ENCODE peak calls at places on chromosomes 3 and 15, in four cellular contexts. One of them, this sample, is unnamed.

GRCh38 chr3:29064085-29064484 is 216.8 kb upstream of the RBMS3 start:
- DNase-seq in neural progenitor cell: peak
- DNase-seq in thoracic aorta: no peak
- DNase-seq in CD4-positive, alpha-beta T cell: no peak
- DNase-seq in this sample: no peak

GRCh38 chr15:101307897-101308603 is 13.0 kb upstream of the SNRPA1 start:
- DNase-seq in neural progenitor cell: no peak
- DNase-seq in thoracic aorta: no peak
- DNase-seq in CD4-positive, alpha-beta T cell: peak
- DNase-seq in this sample: no peak

GRCh38 chr3:82354181-82354696 is 592.8 kb upstream of the GBE1 start:
- DNase-seq in neural progenitor cell: no peak
- DNase-seq in thoracic aorta: no peak
- DNase-seq in CD4-positive, alpha-beta T cell: no peak
- DNase-seq in this sample: no peak

GRCh38 chr3:45546636-45547201 is 47.8 kb upstream of the LIMD1 start:
- DNase-seq in neural progenitor cell: peak
- DNase-seq in thoracic aorta: no peak
- DNase-seq in CD4-positive, alpha-beta T cell: no peak
- DNase-seq in this sample: no peak

GRCh38 chr3:5304789-5305680 is 117.5 kb downstream of the EDEM1 start:
- DNase-seq in neural progenitor cell: peak
- DNase-seq in thoracic aorta: no peak
- DNase-seq in CD4-positive, alpha-beta T cell: no peak
- DNase-seq in this sample: no peak

GRCh38 chr15:71357357-71357756 is 242.1 kb downstream of the THSD4 start:
- DNase-seq in neural progenitor cell: peak
- DNase-seq in thoracic aorta: no peak
- DNase-seq in CD4-positive, alpha-beta T cell: no peak
- DNase-seq in this sample: no peak

GRCh38 chr3:111668912-111669488 is 73.9 kb upstream of the ZBED2 start:
- DNase-seq in neural progenitor cell: peak
- DNase-seq in thoracic aorta: no peak
- DNase-seq in CD4-positive, alpha-beta T cell: no peak
- DNase-seq in this sample: no peak

GRCh38 chr15:100330629-100331215 is 11.1 kb downstream of the ADAMTS17 start:
- DNase-seq in neural progenitor cell: no peak
- DNase-seq in thoracic aorta: no peak
- DNase-seq in CD4-positive, alpha-beta T cell: peak
- DNase-seq in this sample: no peak

GRCh38 chr15:51799174-51799907 is 30.1 kb upstream of the TMOD3 start:
- DNase-seq in neural progenitor cell: no peak
- DNase-seq in thoracic aorta: no peak
- DNase-seq in CD4-positive, alpha-beta T cell: no peak
- DNase-seq in this sample: no peak

GRCh38 chr3:159787794-159788205 is 200.8 kb upstream of the IL12A start:
- DNase-seq in neural progenitor cell: no peak
- DNase-seq in thoracic aorta: no peak
- DNase-seq in CD4-positive, alpha-beta T cell: no peak
- DNase-seq in this sample: no peak

GRCh38 chr3:71721721-71722157 is 3.5 kb downstream of the EIF4E3 start:
- DNase-seq in neural progenitor cell: no peak
- DNase-seq in thoracic aorta: no peak
- DNase-seq in CD4-positive, alpha-beta T cell: peak
- DNase-seq in this sample: no peak

GRCh38 chr3:8474991-8475390 is 26.6 kb upstream of the LMCD1 start:
- DNase-seq in neural progenitor cell: no peak
- DNase-seq in thoracic aorta: no peak
- DNase-seq in CD4-positive, alpha-beta T cell: no peak
- DNase-seq in this sample: no peak

GRCh38 chr15:100731259-100732156 is 129.1 kb downstream of the ASB7 start:
- DNase-seq in neural progenitor cell: no peak
- DNase-seq in thoracic aorta: no peak
- DNase-seq in CD4-positive, alpha-beta T cell: no peak
- DNase-seq in this sample: no peak

GRCh38 chr15:70491641-70492040 is 271.7 kb downstream of the UACA start:
- DNase-seq in neural progenitor cell: no peak
- DNase-seq in thoracic aorta: no peak
- DNase-seq in CD4-positive, alpha-beta T cell: no peak
- DNase-seq in this sample: no peak

DNA sequence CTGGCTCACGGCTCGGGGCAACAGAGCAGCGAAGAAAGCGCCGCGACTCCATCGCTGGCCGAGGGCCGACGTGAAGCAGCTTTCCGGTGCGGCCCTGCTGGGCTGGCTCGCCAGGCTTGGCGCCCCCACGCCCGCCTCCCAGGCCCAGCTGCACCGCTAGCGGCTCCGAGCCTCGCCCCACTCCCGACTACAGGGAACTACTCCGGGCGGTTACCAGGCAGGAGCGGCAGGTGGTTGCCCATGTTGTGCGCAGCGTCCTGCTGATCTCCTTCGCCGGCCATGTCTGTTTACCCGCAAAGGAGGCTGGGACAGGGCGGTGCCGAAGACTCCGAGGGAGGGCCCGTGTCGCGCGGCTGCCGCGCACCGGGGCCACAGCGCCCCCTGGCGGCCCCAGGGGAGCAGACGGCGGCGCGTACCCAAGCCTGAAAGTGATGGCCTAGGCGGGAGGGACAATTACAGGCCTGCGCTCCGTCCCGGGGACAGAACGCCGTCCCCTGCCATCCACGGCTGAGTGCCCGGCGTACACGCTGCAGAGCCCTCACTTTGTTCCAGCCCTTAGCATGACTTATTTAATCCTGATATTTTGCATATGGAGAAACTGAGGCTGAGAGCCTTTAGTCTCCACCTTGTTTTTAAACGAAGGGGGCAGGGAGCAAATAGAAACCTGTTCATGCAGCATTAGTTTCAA is at the start of gene CRBN:
- DNase-seq in neural progenitor cell: peak
- DNase-seq in thoracic aorta: peak
- DNase-seq in CD4-positive, alpha-beta T cell: peak
- DNase-seq in this sample: peak
- TF ChIP-seq CTCF in neural progenitor cell: peak
- TF ChIP-seq CTCF in thoracic aorta: peak
- TF ChIP-seq CTCF in CD4-positive, alpha-beta T cell: peak
- TF ChIP-seq CTCF in this sample: peak

GRCh38 chr3:25566358-25566920 is 98.3 kb downstream of the TOP2B start:
- DNase-seq in neural progenitor cell: peak
- DNase-seq in thoracic aorta: no peak
- DNase-seq in CD4-positive, alpha-beta T cell: no peak
- DNase-seq in this sample: no peak
- TF ChIP-seq CTCF in neural progenitor cell: peak
- TF ChIP-seq CTCF in thoracic aorta: no peak
- TF ChIP-seq CTCF in CD4-positive, alpha-beta T cell: no peak
- TF ChIP-seq CTCF in this sample: no peak

GRCh38 chr3:126983653-126984390 is 907 bp downstream of the PLXNA1 start:
- DNase-seq in neural progenitor cell: peak
- DNase-seq in thoracic aorta: no peak
- DNase-seq in CD4-positive, alpha-beta T cell: peak
- DNase-seq in this sample: no peak

GRCh38 chr3:126982125-126982521 is 792 bp upstream of the PLXNA1 start:
- DNase-seq in neural progenitor cell: no peak
- DNase-seq in thoracic aorta: no peak
- DNase-seq in CD4-positive, alpha-beta T cell: peak
- DNase-seq in this sample: no peak

GRCh38 chr3:126984391-126985142 is 1.7 kb downstream of the PLXNA1 start:
- DNase-seq in neural progenitor cell: no peak
- DNase-seq in thoracic aorta: no peak
- DNase-seq in CD4-positive, alpha-beta T cell: no peak
- DNase-seq in this sample: no peak

GRCh38 chr3:126982522-126983175 is at the start of gene PLXNA1:
- DNase-seq in neural progenitor cell: peak
- DNase-seq in thoracic aorta: peak
- DNase-seq in CD4-positive, alpha-beta T cell: peak
- DNase-seq in this sample: peak

GRCh38 chr3:126983276-126983652 is 349 bp downstream of the PLXNA1 start:
- DNase-seq in neural progenitor cell: no peak
- DNase-seq in thoracic aorta: no peak
- DNase-seq in CD4-positive, alpha-beta T cell: no peak
- DNase-seq in this sample: no peak
- TF ChIP-seq CTCF in neural progenitor cell: no peak
- TF ChIP-seq CTCF in thoracic aorta: no peak
- TF ChIP-seq CTCF in CD4-positive, alpha-beta T cell: no peak
- TF ChIP-seq CTCF in this sample: no peak

GRCh38 chr3:10286596-10287295 is 6.0 kb downstream of the GHRL start:
- DNase-seq in neural progenitor cell: peak
- DNase-seq in thoracic aorta: peak
- DNase-seq in CD4-positive, alpha-beta T cell: no peak
- DNase-seq in this sample: peak
- TF ChIP-seq CTCF in neural progenitor cell: no peak
- TF ChIP-seq CTCF in thoracic aorta: peak
- TF ChIP-seq CTCF in CD4-positive, alpha-beta T cell: peak
- TF ChIP-seq CTCF in this sample: peak

DNA sequence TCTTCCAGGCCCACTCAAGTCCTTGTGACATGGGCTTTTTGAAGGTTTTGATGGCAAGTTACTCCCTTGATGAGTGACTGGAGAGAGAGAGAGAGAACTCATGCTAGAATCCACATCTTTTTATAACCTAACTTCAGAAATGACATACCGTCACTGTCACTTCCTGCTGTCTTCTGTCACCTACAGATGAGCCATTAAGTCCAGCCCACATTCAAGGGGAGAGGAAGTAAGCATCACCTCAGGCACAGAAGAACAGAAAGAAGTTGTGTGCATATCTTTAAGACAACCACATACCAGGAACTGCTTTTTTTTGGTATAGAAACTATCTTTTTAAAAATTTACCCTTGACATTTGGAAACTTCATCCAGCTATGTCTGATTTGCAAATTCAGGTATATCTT is 16.6 kb upstream of the TXNRD3 start:
- DNase-seq in neural progenitor cell: no peak
- DNase-seq in thoracic aorta: no peak
- DNase-seq in CD4-positive, alpha-beta T cell: no peak
- DNase-seq in this sample: no peak
- TF ChIP-seq CTCF in neural progenitor cell: no peak
- TF ChIP-seq CTCF in thoracic aorta: no peak
- TF ChIP-seq CTCF in CD4-positive, alpha-beta T cell: no peak
- TF ChIP-seq CTCF in this sample: no peak

GRCh38 chr3:128993461-128994172 is at the start of gene CFAP92:
- DNase-seq in neural progenitor cell: peak
- DNase-seq in thoracic aorta: peak
- DNase-seq in CD4-positive, alpha-beta T cell: peak
- DNase-seq in this sample: peak
- TF ChIP-seq CTCF in neural progenitor cell: no peak
- TF ChIP-seq CTCF in thoracic aorta: no peak
- TF ChIP-seq CTCF in CD4-positive, alpha-beta T cell: no peak
- TF ChIP-seq CTCF in this sample: no peak

DNA sequence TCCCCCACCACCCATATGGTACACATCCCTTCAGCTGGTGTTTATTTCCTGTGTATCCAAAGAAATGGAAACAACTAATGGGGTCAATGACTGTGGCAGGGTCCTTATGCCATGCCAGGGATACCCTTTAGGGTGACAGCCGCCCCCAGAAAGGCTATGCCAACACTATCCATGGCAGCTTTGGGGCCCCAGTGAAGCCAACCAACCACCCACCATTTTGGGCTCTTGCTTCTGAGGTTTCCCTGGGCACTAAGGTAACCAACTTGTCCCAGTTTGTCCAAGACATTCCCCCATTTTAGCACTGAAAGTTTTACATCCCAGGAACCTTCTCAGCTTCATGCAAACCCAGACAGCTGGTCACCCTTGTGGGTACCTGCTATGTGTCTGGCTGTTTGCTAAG is 233.1 kb downstream of the VPS13C start:
- DNase-seq in neural progenitor cell: no peak
- DNase-seq in thoracic aorta: no peak
- DNase-seq in CD4-positive, alpha-beta T cell: no peak
- DNase-seq in this sample: no peak
- TF ChIP-seq CTCF in neural progenitor cell: no peak
- TF ChIP-seq CTCF in thoracic aorta: no peak
- TF ChIP-seq CTCF in CD4-positive, alpha-beta T cell: no peak
- TF ChIP-seq CTCF in this sample: no peak

This sample was measured in D721Med.